ENCODE peak calls at places on chromosomes 6 and 20, in seven cellular contexts. S, M, P, X, E, T and L are unnamed samples.

GRCh38 chr20:62837790-62838458 is 21.1 kb downstream of the COL9A3 start:
- DNase-seq in M (no peak), X (no peak), S (peak), T (peak), P (no peak), E (peak), L (peak)

GRCh38 chr6:22873531-22874136 is 304.3 kb downstream of the HDGFL1 start:
- DNase-seq in P (no peak), X (no peak), T (no peak), S (peak), M (no peak), E (no peak), L (peak)

GRCh38 chr20:40082436-40082835 is 606.6 kb downstream of the MAFB start:
- DNase-seq in T (no peak), M (no peak), P (no peak), E (no peak), X (no peak), S (no peak), L (no peak)

GRCh38 chr6:134372603-134373281 is 54.8 kb upstream of the SGK1 start:
- DNase-seq in S (peak), P (peak), E (no peak), M (no peak), X (no peak), T (no peak), L (no peak)

GRCh38 chr20:54657268-54657826 is 182.0 kb downstream of the DOK5 start:
- DNase-seq in X (no peak), S (no peak), E (no peak), M (no peak), T (no peak), P (no peak), L (no peak)

GRCh38 chr20:64064145-64064698 is 1.2 kb downstream of the TCEA2 start:
- DNase-seq in S (peak), X (no peak), T (no peak), P (no peak), M (no peak), E (no peak), L (no peak)

GRCh38 chr20:38268115-38268514 is 7.6 kb upstream of the KIAA1755 start:
- DNase-seq in E (no peak), M (no peak), T (no peak), X (no peak), P (peak), S (no peak), L (no peak)

GRCh38 chr6:160882741-160883340 is 108.7 kb upstream of the MAP3K4 start:
- DNase-seq in M (peak), E (no peak), P (no peak), S (peak), X (no peak), T (peak), L (no peak)

GRCh38 chr6:42960243-42961019 is at the start of gene GNMT:
- DNase-seq in P (peak), M (peak), E (no peak), T (no peak), S (peak), X (peak), L (peak)

GRCh38 chr6:144778773-144779531 is 493.8 kb downstream of the UTRN start:
- DNase-seq in S (no peak), X (no peak), E (no peak), P (no peak), M (no peak), T (no peak), L (no peak)

GRCh38 chr20:4065405-4065841 is 50.1 kb upstream of the RNF24 start:
- DNase-seq in M (no peak), P (peak), T (no peak), X (no peak), S (peak), E (no peak), L (no peak)

GRCh38 chr6:23089981-23090380 is 520.6 kb downstream of the HDGFL1 start:
- DNase-seq in T (no peak), E (no peak), M (no peak), X (no peak), P (no peak), S (no peak), L (no peak)

GRCh38 chr20:8535403-8536003 is 403.4 kb downstream of the PLCB1 start:
- DNase-seq in M (peak), P (no peak), E (no peak), T (no peak), X (no peak), S (peak), L (no peak)

GRCh38 chr6:41942045-41942851 is 640 bp upstream of the CCND3 start:
- DNase-seq in P (no peak), S (peak), T (no peak), E (no peak), M (no peak), X (no peak), L (no peak)

GRCh38 chr6:90202156-90202555 is 94.5 kb downstream of the BACH2 start:
- DNase-seq in S (no peak), P (no peak), T (no peak), M (no peak), E (no peak), X (no peak), L (no peak)

GRCh38 chr6:34941421-34941820 is 52.4 kb downstream of the ANKS1A start:
- DNase-seq in T (no peak), E (no peak), X (no peak), M (no peak), P (no peak), S (no peak), L (no peak)

GRCh38 chr6:3258720-3259490 is at the start of gene PSMG4:
- DNase-seq in M (peak), S (peak), T (peak), X (peak), P (peak), E (no peak), L (peak)

GRCh38 chr6:157163434-157164159 is 159.7 kb downstream of the TMEM242 start:
- DNase-seq in P (no peak), X (no peak), T (no peak), E (no peak), S (no peak), M (no peak), L (no peak)

GRCh38 chr6:29758761-29759160 is 35.5 kb downstream of the HLA-F start:
- DNase-seq in E (no peak), M (no peak), X (no peak), T (no peak), S (no peak), P (no peak), L (no peak)

GRCh38 chr6:119324718-119325117 is 24.8 kb downstream of the MAN1A1 start:
- DNase-seq in S (no peak), P (no peak), T (no peak), M (no peak), X (no peak), E (no peak), L (no peak)

GRCh38 chr6:38973178-38974057 is 75.2 kb upstream of the GLP1R start:
- DNase-seq in M (peak), E (peak), P (no peak), X (no peak), S (peak), T (peak), L (no peak)

DNA sequence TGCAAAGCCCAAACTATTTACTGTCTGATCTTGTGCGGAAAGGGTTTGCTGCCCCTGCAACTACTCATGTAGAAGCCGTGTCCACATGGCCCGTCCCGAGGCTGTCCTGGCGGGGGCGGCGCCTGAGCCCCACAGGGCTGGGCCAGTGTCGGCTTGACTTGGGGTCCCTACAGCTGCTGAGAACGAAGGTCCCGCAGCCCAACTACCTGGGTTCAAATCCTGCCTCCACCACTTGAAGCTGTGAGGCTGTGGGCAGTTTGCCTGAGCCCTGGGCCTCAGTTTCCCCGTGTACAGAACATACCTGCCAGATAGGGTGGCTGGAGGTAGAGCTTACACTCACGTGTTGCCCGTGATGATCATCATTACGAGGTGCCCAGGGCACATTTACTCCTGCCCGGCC is 111.1 kb downstream of the SULF2 start:
- DNase-seq in S (no peak), M (no peak), T (no peak), P (no peak), X (no peak), E (no peak), L (no peak)
- H3K4me3 ChIP-seq in S (no peak), M (no peak), T (no peak), P (no peak), X (no peak), E (no peak), L (no peak)

GRCh38 chr20:31883829-31884228 is 13.4 kb downstream of the TTLL9 start:
- DNase-seq in T (no peak), S (no peak), M (no peak), X (no peak), P (no peak), E (no peak), L (no peak)

GRCh38 chr20:31881945-31882344 is 11.5 kb downstream of the TTLL9 start:
- DNase-seq in T (no peak), E (no peak), M (no peak), S (no peak), P (no peak), X (no peak), L (no peak)

GRCh38 chr20:31877684-31878083 is 7.2 kb downstream of the TTLL9 start:
- DNase-seq in P (no peak), M (no peak), S (no peak), X (no peak), T (no peak), E (no peak), L (no peak)

GRCh38 chr20:31879143-31879987 is 8.9 kb downstream of the TTLL9 start:
- DNase-seq in S (peak), E (peak), X (peak), P (peak), T (peak), M (peak), L (peak)
- TF ChIP-seq CTCF in S (no peak), E (no peak), X (no peak), P (peak), T (no peak), M (no peak), L (no peak)

GRCh38 chr6:143543435-143543834 is 31.9 kb upstream of the FUCA2 start:
- DNase-seq in X (no peak), P (no peak), S (no peak), E (no peak), M (no peak), T (no peak), L (no peak)

GRCh38 chr6:143545165-143545564 is 33.6 kb upstream of the FUCA2 start:
- DNase-seq in T (no peak), E (no peak), M (no peak), X (no peak), S (no peak), P (no peak), L (no peak)

GRCh38 chr6:143544019-143544681 is 32.6 kb upstream of the FUCA2 start:
- DNase-seq in T (no peak), X (no peak), S (no peak), E (no peak), M (no peak), P (no peak), L (no peak)

GRCh38 chr6:143546599-143546998 is 35.1 kb upstream of the FUCA2 start:
- DNase-seq in M (no peak), E (no peak), X (no peak), T (no peak), P (no peak), S (no peak), L (no peak)

GRCh38 chr6:143545976-143546547 is 34.5 kb upstream of the FUCA2 start:
- DNase-seq in S (peak), M (no peak), P (no peak), E (no peak), T (no peak), X (no peak), L (no peak)
- H3K4me3 ChIP-seq in S (no peak), M (no peak), P (no peak), E (no peak), T (no peak), X (no peak), L (no peak)

GRCh38 chr20:61724376-61724775 is 341.3 kb downstream of the TAF4 start:
- DNase-seq in X (no peak), T (no peak), S (no peak), P (no peak), M (peak), E (no peak), L (no peak)
- TF ChIP-seq CTCF in X (no peak), T (peak), S (peak), P (no peak), M (no peak), E (no peak), L (peak)

GRCh38 chr6:138204792-138205384 is 13.4 kb downstream of the PBOV1 start:
- DNase-seq in P (no peak), T (no peak), M (no peak), E (no peak), S (no peak), X (no peak), L (no peak)
- H3K4me3 ChIP-seq in P (no peak), T (no peak), M (no peak), E (no peak), S (no peak), X (no peak), L (no peak)

DNA sequence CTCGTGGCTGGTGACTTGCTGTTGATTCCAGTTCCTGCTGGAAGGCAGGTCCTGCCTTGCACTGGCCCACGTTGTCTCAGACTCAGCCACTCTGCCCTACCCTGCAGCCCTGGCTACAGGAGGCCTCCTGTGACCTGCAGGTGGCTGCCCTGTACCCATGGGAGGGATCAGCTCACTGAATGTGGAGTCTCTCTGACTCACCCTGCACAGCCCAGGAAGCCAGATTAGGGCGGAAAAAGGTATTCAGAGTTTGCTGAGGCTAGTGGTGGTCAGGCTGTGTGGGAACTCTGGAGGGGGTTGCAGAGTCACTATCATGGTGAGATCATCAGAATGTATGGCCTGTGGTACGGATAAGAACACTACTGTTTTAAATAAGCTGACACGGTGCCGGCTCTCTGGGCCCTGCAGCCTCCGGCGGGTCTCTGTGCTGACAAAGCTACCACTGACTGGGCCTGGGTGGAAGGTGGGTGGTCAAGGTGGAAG is 24.7 kb upstream of the PYGB start:
- DNase-seq in P (peak), M (no peak), S (peak), X (no peak), T (peak), E (no peak), L (no peak)
- TF ChIP-seq CTCF in P (no peak), M (peak), S (no peak), X (no peak), T (peak), E (no peak), L (no peak)